ENCODE peak calls at places on chromosomes 5 and 9, in nine cellular contexts. One of them, this sample, is unnamed.

GRCh38 chr9:87657190-87657589 is 68.7 kb upstream of the CTSL start:
- DNase-seq in NCI-H1092: no peak
- DNase-seq in OCI-LY7: no peak
- DNase-seq in mesendoderm: peak
- DNase-seq in astrocyte of the cerebellum: no peak
- DNase-seq in right atrium auricular region: peak
- DNase-seq in ELR: no peak
- DNase-seq in activated CD8-positive, alpha-beta memory T cell treated with anti-CD3 and anti-CD28 coated beads, Interleukin-2, amount 10 ng/mL, durations not matched to agents 7 days and 5 days: no peak
- DNase-seq in CD4-positive, CD25-positive, alpha-beta regulatory T cell: no peak
- DNase-seq in this sample: no peak

GRCh38 chr9:107147134-107147533 is 135.9 kb upstream of the RAD23B start:
- DNase-seq in NCI-H1092: no peak
- DNase-seq in OCI-LY7: no peak
- DNase-seq in mesendoderm: no peak
- DNase-seq in astrocyte of the cerebellum: no peak
- DNase-seq in right atrium auricular region: no peak
- DNase-seq in ELR: no peak
- DNase-seq in activated CD8-positive, alpha-beta memory T cell treated with anti-CD3 and anti-CD28 coated beads, Interleukin-2, amount 10 ng/mL, durations not matched to agents 7 days and 5 days: no peak
- DNase-seq in CD4-positive, CD25-positive, alpha-beta regulatory T cell: no peak
- DNase-seq in this sample: no peak

GRCh38 chr9:106862115-106862945 is 636 bp upstream of the ZNF462 start:
- DNase-seq in NCI-H1092: peak
- DNase-seq in OCI-LY7: no peak
- DNase-seq in mesendoderm: peak
- DNase-seq in astrocyte of the cerebellum: no peak
- DNase-seq in right atrium auricular region: no peak
- DNase-seq in ELR: peak
- DNase-seq in activated CD8-positive, alpha-beta memory T cell treated with anti-CD3 and anti-CD28 coated beads, Interleukin-2, amount 10 ng/mL, durations not matched to agents 7 days and 5 days: no peak
- DNase-seq in CD4-positive, CD25-positive, alpha-beta regulatory T cell: no peak
- DNase-seq in this sample: peak

GRCh38 chr5:176866913-176867312 is 32.2 kb downstream of the HK3 start:
- DNase-seq in NCI-H1092: peak
- DNase-seq in OCI-LY7: no peak
- DNase-seq in mesendoderm: peak
- DNase-seq in astrocyte of the cerebellum: no peak
- DNase-seq in right atrium auricular region: no peak
- DNase-seq in ELR: no peak
- DNase-seq in activated CD8-positive, alpha-beta memory T cell treated with anti-CD3 and anti-CD28 coated beads, Interleukin-2, amount 10 ng/mL, durations not matched to agents 7 days and 5 days: no peak
- DNase-seq in CD4-positive, CD25-positive, alpha-beta regulatory T cell: no peak
- DNase-seq in this sample: no peak

GRCh38 chr9:82105729-82106128 is 117.2 kb downstream of the SPATA31D1 start:
- DNase-seq in NCI-H1092: no peak
- DNase-seq in OCI-LY7: peak
- DNase-seq in mesendoderm: peak
- DNase-seq in astrocyte of the cerebellum: no peak
- DNase-seq in right atrium auricular region: no peak
- DNase-seq in ELR: no peak
- DNase-seq in activated CD8-positive, alpha-beta memory T cell treated with anti-CD3 and anti-CD28 coated beads, Interleukin-2, amount 10 ng/mL, durations not matched to agents 7 days and 5 days: no peak
- DNase-seq in CD4-positive, CD25-positive, alpha-beta regulatory T cell: no peak
- DNase-seq in this sample: peak

GRCh38 chr5:150238646-150239045 is 48.8 kb downstream of the SLC6A7 start:
- DNase-seq in NCI-H1092: no peak
- DNase-seq in OCI-LY7: no peak
- DNase-seq in mesendoderm: no peak
- DNase-seq in astrocyte of the cerebellum: no peak
- DNase-seq in right atrium auricular region: no peak
- DNase-seq in ELR: no peak
- DNase-seq in activated CD8-positive, alpha-beta memory T cell treated with anti-CD3 and anti-CD28 coated beads, Interleukin-2, amount 10 ng/mL, durations not matched to agents 7 days and 5 days: no peak
- DNase-seq in CD4-positive, CD25-positive, alpha-beta regulatory T cell: no peak
- DNase-seq in this sample: no peak

GRCh38 chr5:31218978-31219377 is 25.5 kb downstream of the CDH6 start:
- DNase-seq in NCI-H1092: no peak
- DNase-seq in OCI-LY7: no peak
- DNase-seq in mesendoderm: peak
- DNase-seq in astrocyte of the cerebellum: no peak
- DNase-seq in right atrium auricular region: no peak
- DNase-seq in ELR: no peak
- DNase-seq in activated CD8-positive, alpha-beta memory T cell treated with anti-CD3 and anti-CD28 coated beads, Interleukin-2, amount 10 ng/mL, durations not matched to agents 7 days and 5 days: no peak
- DNase-seq in CD4-positive, CD25-positive, alpha-beta regulatory T cell: no peak
- DNase-seq in this sample: no peak

GRCh38 chr5:61409568-61409967 is 77.5 kb downstream of the ZSWIM6 start:
- DNase-seq in NCI-H1092: no peak
- DNase-seq in OCI-LY7: no peak
- DNase-seq in mesendoderm: peak
- DNase-seq in astrocyte of the cerebellum: peak
- DNase-seq in right atrium auricular region: no peak
- DNase-seq in ELR: peak
- DNase-seq in activated CD8-positive, alpha-beta memory T cell treated with anti-CD3 and anti-CD28 coated beads, Interleukin-2, amount 10 ng/mL, durations not matched to agents 7 days and 5 days: no peak
- DNase-seq in CD4-positive, CD25-positive, alpha-beta regulatory T cell: no peak
- DNase-seq in this sample: no peak

GRCh38 chr9:136722969-136723356 is 10.6 kb downstream of the DIPK1B start:
- DNase-seq in NCI-H1092: no peak
- DNase-seq in OCI-LY7: no peak
- DNase-seq in mesendoderm: no peak
- DNase-seq in astrocyte of the cerebellum: no peak
- DNase-seq in right atrium auricular region: no peak
- DNase-seq in ELR: peak
- DNase-seq in activated CD8-positive, alpha-beta memory T cell treated with anti-CD3 and anti-CD28 coated beads, Interleukin-2, amount 10 ng/mL, durations not matched to agents 7 days and 5 days: no peak
- DNase-seq in CD4-positive, CD25-positive, alpha-beta regulatory T cell: no peak
- DNase-seq in this sample: no peak

GRCh38 chr5:135129307-135129706 is 95.3 kb upstream of the PITX1 start:
- DNase-seq in NCI-H1092: no peak
- DNase-seq in OCI-LY7: peak
- DNase-seq in mesendoderm: no peak
- DNase-seq in astrocyte of the cerebellum: no peak
- DNase-seq in right atrium auricular region: no peak
- DNase-seq in ELR: peak
- DNase-seq in activated CD8-positive, alpha-beta memory T cell treated with anti-CD3 and anti-CD28 coated beads, Interleukin-2, amount 10 ng/mL, durations not matched to agents 7 days and 5 days: no peak
- DNase-seq in CD4-positive, CD25-positive, alpha-beta regulatory T cell: no peak
- DNase-seq in this sample: no peak

GRCh38 chr5:168740055-168740820 is 161.1 kb upstream of the PANK3 start:
- DNase-seq in NCI-H1092: no peak
- DNase-seq in OCI-LY7: no peak
- DNase-seq in mesendoderm: no peak
- DNase-seq in astrocyte of the cerebellum: no peak
- DNase-seq in right atrium auricular region: no peak
- DNase-seq in ELR: no peak
- DNase-seq in activated CD8-positive, alpha-beta memory T cell treated with anti-CD3 and anti-CD28 coated beads, Interleukin-2, amount 10 ng/mL, durations not matched to agents 7 days and 5 days: peak
- DNase-seq in CD4-positive, CD25-positive, alpha-beta regulatory T cell: no peak
- DNase-seq in this sample: no peak

GRCh38 chr9:89525673-89526374 is 27.9 kb upstream of the SEMA4D start:
- DNase-seq in NCI-H1092: no peak
- DNase-seq in OCI-LY7: no peak
- DNase-seq in mesendoderm: no peak
- DNase-seq in astrocyte of the cerebellum: no peak
- DNase-seq in right atrium auricular region: no peak
- DNase-seq in ELR: no peak
- DNase-seq in activated CD8-positive, alpha-beta memory T cell treated with anti-CD3 and anti-CD28 coated beads, Interleukin-2, amount 10 ng/mL, durations not matched to agents 7 days and 5 days: no peak
- DNase-seq in CD4-positive, CD25-positive, alpha-beta regulatory T cell: no peak
- DNase-seq in this sample: no peak

GRCh38 chr5:134175874-134176522 is 752 bp downstream of the SKP1 start:
- DNase-seq in NCI-H1092: no peak
- DNase-seq in OCI-LY7: peak
- DNase-seq in mesendoderm: peak
- DNase-seq in astrocyte of the cerebellum: no peak
- DNase-seq in right atrium auricular region: no peak
- DNase-seq in ELR: peak
- DNase-seq in activated CD8-positive, alpha-beta memory T cell treated with anti-CD3 and anti-CD28 coated beads, Interleukin-2, amount 10 ng/mL, durations not matched to agents 7 days and 5 days: peak
- DNase-seq in CD4-positive, CD25-positive, alpha-beta regulatory T cell: peak
- DNase-seq in this sample: no peak

GRCh38 chr5:151239237-151239861 is 13.6 kb upstream of the GM2A start:
- DNase-seq in NCI-H1092: no peak
- DNase-seq in OCI-LY7: peak
- DNase-seq in mesendoderm: peak
- DNase-seq in astrocyte of the cerebellum: peak
- DNase-seq in right atrium auricular region: peak
- DNase-seq in ELR: peak
- DNase-seq in activated CD8-positive, alpha-beta memory T cell treated with anti-CD3 and anti-CD28 coated beads, Interleukin-2, amount 10 ng/mL, durations not matched to agents 7 days and 5 days: peak
- DNase-seq in CD4-positive, CD25-positive, alpha-beta regulatory T cell: peak
- DNase-seq in this sample: peak

GRCh38 chr9:78031271-78031825 is at the start of gene GNAQ:
- DNase-seq in NCI-H1092: peak
- DNase-seq in OCI-LY7: no peak
- DNase-seq in mesendoderm: no peak
- DNase-seq in astrocyte of the cerebellum: no peak
- DNase-seq in right atrium auricular region: no peak
- DNase-seq in ELR: peak
- DNase-seq in activated CD8-positive, alpha-beta memory T cell treated with anti-CD3 and anti-CD28 coated beads, Interleukin-2, amount 10 ng/mL, durations not matched to agents 7 days and 5 days: no peak
- DNase-seq in CD4-positive, CD25-positive, alpha-beta regulatory T cell: no peak
- DNase-seq in this sample: no peak

GRCh38 chr9:136856541-136857141 is 4.5 kb downstream of the MAMDC4 start:
- DNase-seq in NCI-H1092: no peak
- DNase-seq in OCI-LY7: no peak
- DNase-seq in mesendoderm: no peak
- DNase-seq in astrocyte of the cerebellum: no peak
- DNase-seq in right atrium auricular region: no peak
- DNase-seq in ELR: no peak
- DNase-seq in activated CD8-positive, alpha-beta memory T cell treated with anti-CD3 and anti-CD28 coated beads, Interleukin-2, amount 10 ng/mL, durations not matched to agents 7 days and 5 days: no peak
- DNase-seq in CD4-positive, CD25-positive, alpha-beta regulatory T cell: no peak
- DNase-seq in this sample: no peak

GRCh38 chr9:34124103-34124502 is 2.4 kb downstream of the DCAF12 start:
- DNase-seq in NCI-H1092: no peak
- DNase-seq in OCI-LY7: peak
- DNase-seq in mesendoderm: no peak
- DNase-seq in astrocyte of the cerebellum: no peak
- DNase-seq in right atrium auricular region: no peak
- DNase-seq in ELR: no peak
- DNase-seq in activated CD8-positive, alpha-beta memory T cell treated with anti-CD3 and anti-CD28 coated beads, Interleukin-2, amount 10 ng/mL, durations not matched to agents 7 days and 5 days: peak
- DNase-seq in CD4-positive, CD25-positive, alpha-beta regulatory T cell: no peak
- DNase-seq in this sample: no peak

GRCh38 chr9:76827286-76828080 is 63.2 kb downstream of the PCA3 start:
- DNase-seq in NCI-H1092: no peak
- DNase-seq in OCI-LY7: no peak
- DNase-seq in mesendoderm: peak
- DNase-seq in astrocyte of the cerebellum: no peak
- DNase-seq in right atrium auricular region: no peak
- DNase-seq in ELR: no peak
- DNase-seq in activated CD8-positive, alpha-beta memory T cell treated with anti-CD3 and anti-CD28 coated beads, Interleukin-2, amount 10 ng/mL, durations not matched to agents 7 days and 5 days: no peak
- DNase-seq in CD4-positive, CD25-positive, alpha-beta regulatory T cell: no peak
- DNase-seq in this sample: no peak

GRCh38 chr5:110356687-110357086 is 369.8 kb downstream of the TMEM232 start:
- DNase-seq in NCI-H1092: no peak
- DNase-seq in OCI-LY7: no peak
- DNase-seq in mesendoderm: peak
- DNase-seq in astrocyte of the cerebellum: no peak
- DNase-seq in right atrium auricular region: no peak
- DNase-seq in ELR: no peak
- DNase-seq in activated CD8-positive, alpha-beta memory T cell treated with anti-CD3 and anti-CD28 coated beads, Interleukin-2, amount 10 ng/mL, durations not matched to agents 7 days and 5 days: no peak
- DNase-seq in CD4-positive, CD25-positive, alpha-beta regulatory T cell: no peak
- DNase-seq in this sample: no peak

GRCh38 chr5:117054808-117055398 is 480.3 kb upstream of the SEMA6A start:
- DNase-seq in NCI-H1092: peak
- DNase-seq in OCI-LY7: no peak
- DNase-seq in mesendoderm: no peak
- DNase-seq in astrocyte of the cerebellum: no peak
- DNase-seq in right atrium auricular region: no peak
- DNase-seq in ELR: no peak
- DNase-seq in activated CD8-positive, alpha-beta memory T cell treated with anti-CD3 and anti-CD28 coated beads, Interleukin-2, amount 10 ng/mL, durations not matched to agents 7 days and 5 days: no peak
- DNase-seq in CD4-positive, CD25-positive, alpha-beta regulatory T cell: no peak
- DNase-seq in this sample: no peak

GRCh38 chr9:9299134-9299533 is 1313.7 kb downstream of the PTPRD start:
- DNase-seq in NCI-H1092: peak
- DNase-seq in OCI-LY7: no peak
- DNase-seq in mesendoderm: peak
- DNase-seq in astrocyte of the cerebellum: no peak
- DNase-seq in right atrium auricular region: no peak
- DNase-seq in ELR: no peak
- DNase-seq in activated CD8-positive, alpha-beta memory T cell treated with anti-CD3 and anti-CD28 coated beads, Interleukin-2, amount 10 ng/mL, durations not matched to agents 7 days and 5 days: no peak
- DNase-seq in CD4-positive, CD25-positive, alpha-beta regulatory T cell: no peak
- DNase-seq in this sample: no peak

GRCh38 chr9:107019216-107019615 is 156.2 kb downstream of the ZNF462 start:
- DNase-seq in NCI-H1092: no peak
- DNase-seq in OCI-LY7: no peak
- DNase-seq in mesendoderm: no peak
- DNase-seq in astrocyte of the cerebellum: peak
- DNase-seq in right atrium auricular region: no peak
- DNase-seq in ELR: peak
- DNase-seq in activated CD8-positive, alpha-beta memory T cell treated with anti-CD3 and anti-CD28 coated beads, Interleukin-2, amount 10 ng/mL, durations not matched to agents 7 days and 5 days: no peak
- DNase-seq in CD4-positive, CD25-positive, alpha-beta regulatory T cell: no peak
- DNase-seq in this sample: no peak